ENCODE peak calls at places on chromosome 1, in ten cellular contexts. O, W, T, D, I, G, U, B, F and H are unnamed samples.

GRCh38 chr1:76843821-76844448 is 23.3 kb upstream of the ST6GALNAC5 start:
- DNase-seq in D (no peak), O (no peak), U (no peak), W (no peak), F (no peak), B (no peak), I (no peak), G (no peak), T (peak; percentile 3), H (no peak)

GRCh38 chr1:225817611-225818061 is 7.7 kb downstream of the EPHX1 start:
- DNase-seq in I (peak; percentile 87), O (peak; percentile 93), G (peak; percentile 65), T (no peak), U (peak; percentile 83), D (peak; percentile 53), F (peak; percentile 55), W (no peak), B (peak; percentile 83), H (no peak)

GRCh38 chr1:34684246-34684645 is 70.6 kb upstream of the GJB5 start:
- DNase-seq in I (no peak), U (no peak), W (no peak), O (no peak), G (no peak), T (peak; percentile 3), B (no peak), F (no peak), D (no peak), H (no peak)

GRCh38 chr1:94602802-94603625 is 61.5 kb upstream of the F3 start:
- DNase-seq in U (no peak), T (no peak), W (no peak), O (no peak), G (no peak), D (no peak), I (no peak), F (no peak), B (no peak), H (no peak)

GRCh38 chr1:15538750-15539149 is 12.1 kb downstream of the DNAJC16 start:
- DNase-seq in F (no peak), I (no peak), T (no peak), B (no peak), U (no peak), O (no peak), D (no peak), W (no peak), G (no peak), H (no peak)

GRCh38 chr1:180567664-180568063 is 8.9 kb downstream of the OVAAL start:
- DNase-seq in I (no peak), B (no peak), W (no peak), O (no peak), D (no peak), F (no peak), U (no peak), G (no peak), T (no peak), H (no peak)

GRCh38 chr1:179129702-179130473 is 48.0 kb downstream of the TOR3A start:
- DNase-seq in O (peak; percentile 22), B (no peak), D (no peak), W (peak; percentile 78), G (no peak), I (no peak), T (peak; percentile 69), F (no peak), U (no peak), H (peak; percentile 51)

GRCh38 chr1:210464519-210465039 is 135.9 kb downstream of the HHAT start:
- DNase-seq in O (no peak), U (no peak), B (no peak), G (no peak), F (no peak), I (no peak), D (no peak), W (no peak), T (peak; percentile 13), H (no peak)

GRCh38 chr1:156838972-156839371 is 19.9 kb downstream of the INSRR start:
- DNase-seq in F (no peak), U (no peak), W (peak; percentile 45), T (peak; percentile 39), D (no peak), B (no peak), O (peak; percentile 27), I (no peak), G (no peak), H (no peak)

GRCh38 chr1:159247266-159247665 is 42.6 kb downstream of the ACKR1 start:
- DNase-seq in G (no peak), D (no peak), U (no peak), W (no peak), B (no peak), F (no peak), O (peak; percentile 14), I (no peak), T (no peak), H (no peak)

GRCh38 chr1:159248311-159248710 is 43.6 kb downstream of the ACKR1 start:
- DNase-seq in O (no peak), I (no peak), F (no peak), T (no peak), B (no peak), W (no peak), U (no peak), G (no peak), D (no peak), H (no peak)

GRCh38 chr1:159250817-159251216 is 46.1 kb downstream of the ACKR1 start:
- DNase-seq in I (no peak), G (no peak), O (no peak), U (no peak), F (no peak), T (no peak), W (no peak), D (no peak), B (no peak), H (no peak)
- TF ChIP-seq CTCF in I (no peak), G (no peak), O (no peak), U (no peak), F (no peak), T (no peak), W (no peak), D (no peak), B (no peak), H (no peak)

DNA sequence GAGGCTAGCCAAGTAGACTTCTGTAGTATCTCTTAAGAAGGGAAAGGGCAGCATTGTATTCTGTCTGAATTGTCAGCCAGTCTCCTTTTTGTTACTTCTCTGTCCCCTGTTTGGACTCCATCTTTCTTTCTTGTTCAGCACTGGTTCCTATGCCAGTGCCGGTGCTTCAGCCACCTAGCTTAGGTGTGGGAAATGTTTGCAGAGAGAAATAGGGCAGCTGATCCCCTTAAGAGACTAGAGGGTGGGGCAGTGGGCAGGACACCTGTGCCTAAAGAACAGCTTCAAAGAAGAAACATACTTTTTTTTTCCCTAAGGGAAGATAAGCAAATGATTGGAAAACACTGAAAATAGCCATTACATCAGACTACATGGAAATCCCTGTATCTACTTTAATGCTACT is 113.0 kb downstream of the POU2F1 start:
- DNase-seq in U (no peak), G (no peak), B (no peak), D (no peak), T (no peak), W (peak; percentile 43), I (no peak), O (no peak), F (no peak), H (no peak)
- H3K4me3 ChIP-seq in U (no peak overlapping the region), G (no peak overlapping the region), B (no peak overlapping the region), D (no peak overlapping the region), T (no peak overlapping the region), W (peak overlapping the region; percentile 79), I (no peak overlapping the region), O (no peak overlapping the region), F (no peak overlapping the region), H (no peak overlapping the region)

DNA sequence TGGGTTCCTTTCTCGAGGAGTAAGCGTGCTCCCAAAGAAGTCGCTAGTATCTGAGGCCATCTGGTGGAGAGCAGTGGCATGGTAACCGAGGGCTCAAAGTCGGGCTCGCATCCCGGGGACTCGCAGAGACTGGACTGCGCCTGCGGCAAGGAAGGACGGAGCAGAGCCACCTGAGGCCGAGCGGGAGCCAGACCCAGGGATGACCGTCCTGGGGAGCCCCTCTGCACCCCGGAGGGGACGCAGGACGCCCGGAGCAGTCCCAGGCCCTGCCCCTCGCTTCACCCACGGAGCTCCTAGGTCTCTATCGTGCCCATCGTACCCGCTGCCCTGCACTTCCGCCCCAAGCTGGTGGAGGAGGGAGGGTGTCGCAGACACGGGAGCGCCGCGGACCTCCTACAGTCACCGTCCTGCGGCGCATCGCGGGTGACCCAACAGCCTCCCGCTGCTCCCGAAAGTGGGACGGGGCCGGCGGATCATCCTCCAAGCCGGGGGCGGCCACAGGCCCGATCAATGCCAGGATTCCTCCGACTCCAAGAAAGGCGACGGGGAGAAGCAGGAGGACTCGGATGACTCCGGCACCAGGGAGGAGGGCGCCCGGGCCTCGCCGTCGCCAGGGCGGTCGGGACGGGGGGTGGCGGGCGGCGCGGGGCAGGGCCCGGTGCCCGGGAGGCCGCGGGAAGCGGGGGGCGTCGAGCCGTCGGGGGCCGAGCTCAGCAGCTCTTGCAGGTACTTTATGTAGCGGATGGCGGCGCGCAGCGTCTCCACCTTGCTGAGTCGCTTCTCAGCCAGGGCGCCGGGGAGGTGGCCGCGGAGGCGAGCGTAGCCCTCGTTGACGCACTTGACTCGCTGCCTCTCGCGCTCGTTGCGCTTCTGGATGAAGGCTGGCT is 2.3 kb upstream of the CACNA1S start:
- DNase-seq in B (peak; percentile 87), I (peak; percentile 60), W (peak; percentile 55), F (peak; percentile 95), D (no peak), T (peak; percentile 76), U (peak; percentile 76), G (peak; percentile 85), O (peak; percentile 93), H (peak; percentile 24)
- TF ChIP-seq CTCF in B (peak; percentile 88), I (peak; percentile 85), W (peak; percentile 73), F (peak; percentile 94), D (peak; percentile 94), T (peak; percentile 81), U (peak; percentile 81), G (peak; percentile 87), O (peak; percentile 89), H (peak; percentile 87)

GRCh38 chr1:161038523-161039153 is at the start of gene TSTD1:
- DNase-seq in U (no peak), F (no peak), G (peak; percentile 52), T (peak; percentile 90), I (no peak), W (peak; percentile 87), B (peak; percentile 62), D (no peak), O (no peak), H (no peak)
- H3K4me3 ChIP-seq in U (no peak within 1 kb of the TSS), F (peak within 1 kb of the TSS; percentile 54), G (peak within 1 kb of the TSS; percentile 68), T (peak within 1 kb of the TSS; percentile 64), I (peak within 1 kb of the TSS; percentile 70), W (peak within 1 kb of the TSS; percentile 81), B (peak within 1 kb of the TSS; percentile 46), D (no peak within 1 kb of the TSS), O (peak within 1 kb of the TSS; percentile 40), H (peak within 1 kb of the TSS; percentile 83)

DNA sequence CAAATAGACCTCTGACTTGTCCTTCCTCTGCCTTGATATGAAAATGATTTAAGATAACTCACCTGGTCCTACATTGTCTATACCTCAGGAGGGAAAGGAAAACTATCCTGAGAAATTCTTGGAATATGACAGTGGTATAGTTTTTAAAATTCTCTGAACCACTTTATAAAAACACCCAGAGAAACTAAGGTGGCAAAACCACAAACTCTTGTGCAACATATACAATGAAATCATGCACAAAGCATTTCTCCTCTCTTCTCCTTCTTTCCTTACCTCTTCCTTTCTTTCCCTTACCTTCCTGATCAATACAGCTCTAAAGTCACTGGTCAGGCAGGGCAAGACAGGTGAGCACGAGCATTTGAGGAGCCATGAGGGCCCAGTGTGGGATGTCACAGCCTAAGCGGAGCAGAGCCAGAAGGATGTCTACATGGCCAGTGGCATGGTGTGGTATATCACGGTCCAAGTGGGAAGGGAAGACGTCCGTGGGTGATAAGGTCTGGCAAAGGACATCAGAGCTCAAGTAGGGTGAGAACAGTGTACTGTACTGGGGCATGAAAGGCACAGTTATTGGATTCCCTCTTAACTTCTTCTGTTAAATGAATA is 543.3 kb downstream of the DPYD start:
- DNase-seq in I (no peak), W (no peak), O (no peak), F (no peak), B (no peak), U (no peak), D (no peak), G (no peak), T (no peak), H (no peak)
- TF ChIP-seq CTCF in I (no peak), W (no peak), O (no peak), F (no peak), B (no peak), U (no peak), D (no peak), G (no peak), T (no peak), H (no peak)